ENCODE peak calls at places on chromosomes 11 and 22, in four cellular contexts. S is uterus, J is A549, R is adrenal gland. Q is an unnamed sample.
A peak's percentile ranks its signal among the peaks of the same experiment; 100 is the strongest.

GRCh38 chr11:35549787-35550186 is 24.4 kb upstream of the PAMR1 start:
- DNase-seq in R (no peak), S (no peak), J (peak; percentile 16), Q (no peak)

GRCh38 chr11:58928691-58929090 is 10.6 kb upstream of the GLYATL1 start:
- DNase-seq in R (no peak), S (no peak), J (no peak), Q (no peak)

GRCh38 chr22:36977401-36977861 is 41.8 kb downstream of the TST start:
- DNase-seq in J (peak; percentile 72), R (peak; percentile 56), S (peak; percentile 37), Q (no peak)

GRCh38 chr11:32333335-32333991 is 101.9 kb downstream of the WT1 start:
- DNase-seq in S (peak; percentile 85), J (peak; percentile 72), R (peak; percentile 54), Q (peak; percentile 49)

GRCh38 chr11:68843052-68843561 is 1.4 kb upstream of the CPT1A start:
- DNase-seq in R (no peak), J (no peak), S (peak; percentile 54), Q (no peak)

GRCh38 chr11:91946397-91947090 is 278.1 kb upstream of the FAT3 start:
- DNase-seq in R (no peak), J (no peak), S (no peak), Q (no peak)

GRCh38 chr11:58912124-58912523 is 27.2 kb upstream of the GLYATL1 start:
- DNase-seq in J (no peak), S (no peak), R (no peak), Q (no peak)

GRCh38 chr11:75603791-75604736 is 42.0 kb downstream of the SERPINH1 start:
- DNase-seq in R (no peak), J (no peak), S (no peak), Q (no peak)

GRCh38 chr11:1148752-1149180 is 9.0 kb upstream of the MUC5AC start:
- DNase-seq in R (no peak), J (no peak), S (no peak), Q (no peak)

GRCh38 chr11:10413268-10413667 is 41.8 kb upstream of the AMPD3 start:
- DNase-seq in S (no peak), J (peak; percentile 62), R (no peak), Q (no peak)

GRCh38 chr11:87219266-87219665 is 181.5 kb downstream of the TMEM135 start:
- DNase-seq in R (no peak), J (no peak), S (no peak), Q (no peak)

GRCh38 chr11:67732045-67732787 is 57.8 kb upstream of the ALDH3B2 start:
- DNase-seq in R (no peak), J (peak; percentile 56), S (no peak), Q (no peak)

GRCh38 chr11:128406365-128406706 is 181.0 kb downstream of the ETS1 start:
- DNase-seq in J (no peak), R (no peak), S (no peak), Q (no peak)

GRCh38 chr11:69084371-69084770 is 35.6 kb downstream of the TPCN2 start:
- DNase-seq in J (no peak), S (no peak), R (no peak), Q (no peak)

GRCh38 chr22:21902296-21903087 is 35.0 kb upstream of the MAPK1 start:
- DNase-seq in S (no peak), J (no peak), R (no peak), Q (no peak)

GRCh38 chr22:38432264-38432663 is 22.7 kb downstream of the KCNJ4 start:
- DNase-seq in S (no peak), R (no peak), J (no peak), Q (no peak)

GRCh38 chr11:65574963-65575567 is 788 bp upstream of the EHBP1L1 start:
- DNase-seq in J (no peak), R (no peak), S (no peak), Q (no peak)

GRCh38 chr11:35944503-35945136 is 758 bp downstream of the LDLRAD3 start:
- DNase-seq in S (no peak), J (no peak), R (peak; percentile 19), Q (no peak)

GRCh38 chr22:18998998-18999397 is 62.9 kb upstream of the PRODH start:
- DNase-seq in S (no peak), R (no peak), J (no peak), Q (no peak)

GRCh38 chr22:27310966-27311665 is 490.4 kb downstream of the MN1 start:
- DNase-seq in R (no peak), J (no peak), S (no peak), Q (no peak)

GRCh38 chr11:128283445-128283844 is 303.9 kb downstream of the ETS1 start:
- DNase-seq in R (no peak), J (no peak), S (no peak), Q (no peak)

GRCh38 chr11:2759228-2760195 is 59.7 kb upstream of the KCNQ1OT1 start:
- DNase-seq in R (peak; percentile 22), J (no peak), S (no peak), Q (peak; percentile 10)

GRCh38 chr11:620201-620600 is 4.5 kb upstream of the IRF7 start:
- DNase-seq in J (no peak), S (no peak), R (no peak), Q (no peak)

GRCh38 chr11:59756845-59757244 is 1.7 kb downstream of the STX3 start:
- DNase-seq in R (peak; percentile 50), J (peak; percentile 25), S (peak; percentile 54), Q (peak; percentile 67)

GRCh38 chr22:44452531-44453420 is 45.3 kb downstream of the RTL6 start:
- DNase-seq in J (no peak), R (no peak), S (no peak), Q (no peak)

GRCh38 chr11:102421262-102421661 is 31.3 kb downstream of the TMEM123 start:
- DNase-seq in S (no peak), J (no peak), R (no peak), Q (no peak)

GRCh38 chr11:78365381-78365792 is 52.2 kb downstream of the GAB2 start:
- DNase-seq in J (peak; percentile 41), R (no peak), S (no peak), Q (no peak)

GRCh38 chr11:5891216-5891800 is 1.7 kb upstream of the OR52E5 start:
- DNase-seq in S (no peak), J (peak; percentile 10), R (no peak), Q (no peak)

GRCh38 chr11:20026629-20027545 is 133.4 kb downstream of the DBX1 start:
- DNase-seq in R (no peak), S (peak; percentile 38), J (no peak), Q (no peak)

GRCh38 chr11:1510928-1511327 is 24.3 kb upstream of the MOB2 start:
- DNase-seq in S (no peak), R (no peak), J (no peak), Q (no peak)

GRCh38 chr11:120950880-120951279 is 73.0 kb upstream of the TBCEL start:
- DNase-seq in R (no peak), S (no peak), J (no peak), Q (no peak)

GRCh38 chr11:70825893-70826540 is 426.4 kb downstream of the SHANK2 start:
- DNase-seq in R (no peak), S (no peak), J (no peak), Q (no peak)

DNA sequence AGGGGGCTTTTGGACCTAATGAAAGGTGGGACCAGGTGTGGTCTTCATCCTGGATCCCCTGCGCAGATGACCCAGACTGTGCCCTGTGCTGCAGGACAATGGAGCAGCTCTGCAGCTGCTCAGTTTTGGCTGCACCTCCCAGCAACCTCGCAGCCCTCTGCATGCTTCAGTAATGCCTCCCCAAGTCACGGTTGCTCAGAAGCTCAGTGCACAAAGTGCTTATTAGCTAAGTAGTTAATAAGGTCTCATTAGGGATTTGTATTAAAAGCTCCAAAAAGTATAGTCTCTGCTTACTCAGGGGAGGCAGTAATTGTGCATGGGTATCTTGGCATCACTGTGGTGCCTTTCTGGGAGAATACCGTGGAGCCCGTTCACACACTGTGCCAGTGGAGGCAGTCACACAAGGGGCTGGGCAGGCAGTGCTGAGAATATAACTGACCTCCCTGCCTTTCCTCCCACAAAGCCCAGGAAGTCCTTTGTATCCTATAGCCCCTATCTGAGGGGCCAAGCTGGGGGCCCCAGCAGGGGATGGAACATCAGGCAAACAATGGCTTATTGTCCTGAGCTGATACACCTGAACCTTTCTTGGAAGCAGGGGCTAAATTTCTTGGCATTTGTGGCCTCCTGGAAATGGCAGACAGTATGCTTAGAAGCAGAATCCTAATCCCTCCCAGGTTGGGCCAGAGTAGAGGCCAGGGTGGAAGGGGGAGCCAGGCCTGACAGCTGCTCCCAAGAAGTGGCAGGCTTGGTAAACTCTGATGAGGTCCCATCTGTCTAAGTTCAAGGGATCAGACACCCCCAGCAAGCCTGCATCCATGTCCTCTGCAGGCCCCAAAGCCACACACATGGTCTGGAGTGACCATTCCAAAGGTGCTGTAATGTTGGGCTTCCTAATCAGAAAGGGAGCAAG is 125.5 kb upstream of the PARVA start:
- DNase-seq in S (no peak), R (no peak), J (no peak), Q (no peak)
- H3K4me1 ChIP-seq in S (no peaks in the 10 kb centered on the region), R (no peaks in the 10 kb centered on the region), J (peaks cover 5% of the 10 kb centered on the region), Q (peaks cover 21% of the 10 kb centered on the region)

DNA sequence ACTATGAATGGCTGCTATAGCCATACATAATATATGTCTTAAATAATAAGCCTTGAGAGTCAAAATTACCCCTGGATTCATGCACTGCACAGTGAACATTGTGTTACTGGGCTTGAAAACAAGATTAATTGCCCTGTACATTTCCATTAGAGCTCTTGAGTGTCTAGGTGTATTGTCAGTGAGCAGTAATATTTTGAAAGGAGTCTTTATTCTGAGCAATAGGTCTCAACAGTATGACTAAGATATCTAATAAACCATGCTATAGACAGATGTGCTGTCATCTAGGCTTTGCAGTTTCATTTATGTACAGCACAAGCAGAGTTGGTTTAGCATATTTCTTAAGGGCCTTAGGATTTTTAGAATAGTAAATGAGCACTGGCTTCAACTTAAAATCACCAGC is 48.1 kb upstream of the LRRC55 start:
- DNase-seq in R (no peak), J (no peak), S (no peak), Q (no peak)
- H3K27ac ChIP-seq in R (no peak overlapping the region), J (no peak overlapping the region), S (no peak overlapping the region), Q (no peak overlapping the region)

GRCh38 chr22:24285245-24285644 is 14.6 kb downstream of the SPECC1L start:
- DNase-seq in S (no peak), R (no peak), J (no peak), Q (no peak)
- H3K4me1 ChIP-seq in S (peaks cover 9% of the 10 kb centered on the region), R (peaks cover 46% of the 10 kb centered on the region), J (peaks cover 37% of the 10 kb centered on the region), Q (peaks cover 4% of the 10 kb centered on the region)

DNA sequence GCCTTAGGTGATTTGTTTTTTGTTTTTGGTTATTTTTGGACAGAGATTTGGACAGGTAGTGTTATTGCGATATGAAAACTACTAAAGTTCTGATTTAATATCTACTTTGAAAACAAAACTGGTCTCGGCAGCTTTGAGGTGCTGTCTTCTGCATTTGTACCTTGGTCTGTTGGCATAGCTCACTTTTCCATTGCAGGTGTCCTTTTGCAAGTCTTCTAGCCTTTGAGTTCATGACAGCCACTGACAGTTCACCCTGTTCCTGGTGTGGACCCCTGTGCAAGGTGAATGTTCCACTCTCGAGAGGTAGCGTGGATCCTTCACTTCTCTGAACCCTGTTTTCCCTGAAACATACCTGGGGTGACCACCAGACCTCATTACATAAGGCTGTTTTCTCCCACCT is 44.9 kb upstream of the ST14 start:
- DNase-seq in S (no peak), J (no peak), R (no peak), Q (no peak)
- H3K27ac ChIP-seq in S (no peak overlapping the region), J (no peak overlapping the region), R (no peak overlapping the region), Q (no peak overlapping the region)

Q was measured in tibial artery.